ENCODE peak calls at places on chromosome 20, in nine cellular contexts. L, E, W, C, G, Q, K, U and T are unnamed samples. For H3K4me1, the result is how much of the 10 kb centered on the place peaks cover.

GRCh38 chr20:50136822-50137599 is 16.5 kb downstream of the PEDS1 start:
- DNase-seq in C (no peak), K (no peak), W (no peak), L (peak), G (no peak), Q (no peak), E (no peak), U (no peak), T (peak)

GRCh38 chr20:42258568-42258967 is 640.4 kb upstream of the CHD6 start:
- DNase-seq in Q (no peak), W (no peak), K (no peak), G (no peak), U (no peak), E (no peak), C (no peak), L (no peak), T (no peak)

GRCh38 chr20:57398231-57398821 is 7.1 kb downstream of the RBM38 start:
- DNase-seq in Q (peak), C (peak), E (peak), K (no peak), G (no peak), U (no peak), W (no peak), L (no peak), T (no peak)

GRCh38 chr20:20824924-20825584 is 112.6 kb upstream of the RALGAPA2 start:
- DNase-seq in U (peak), K (peak), Q (peak), E (no peak), W (no peak), C (peak), L (peak), G (no peak), T (peak)

GRCh38 chr20:52015155-52015554 is 176.4 kb downstream of the ZFP64 start:
- DNase-seq in L (no peak), Q (no peak), U (no peak), W (no peak), E (no peak), K (no peak), G (no peak), C (no peak), T (no peak)

GRCh38 chr20:53806683-53807401 is 213.2 kb upstream of the ZNF217 start:
- DNase-seq in K (no peak), W (no peak), Q (no peak), C (no peak), U (no peak), E (no peak), L (no peak), G (no peak), T (no peak)

GRCh38 chr20:1827974-1828785 is 67.0 kb upstream of the SIRPA start:
- DNase-seq in W (peak), U (peak), G (no peak), K (no peak), E (no peak), Q (no peak), L (peak), C (no peak), T (no peak)

GRCh38 chr20:20823469-20823868 is 111.0 kb upstream of the RALGAPA2 start:
- DNase-seq in W (no peak), L (no peak), U (no peak), C (no peak), Q (no peak), E (no peak), K (no peak), G (no peak), T (no peak)

GRCh38 chr20:40706977-40707582 is 18.0 kb upstream of the MAFB start:
- DNase-seq in K (no peak), W (peak), U (peak), C (peak), Q (no peak), E (no peak), L (peak), G (no peak), T (no peak)

GRCh38 chr20:51119914-51120313 is 97.0 kb upstream of the KCNG1 start:
- DNase-seq in L (no peak), E (no peak), W (no peak), U (no peak), Q (no peak), K (no peak), G (no peak), C (no peak), T (no peak)

GRCh38 chr20:61252601-61253263 is 671 bp downstream of the CDH4 start:
- DNase-seq in L (peak), E (no peak), Q (no peak), G (no peak), C (no peak), K (no peak), U (peak), W (no peak), T (no peak)

GRCh38 chr20:50710492-50711063 is 19.2 kb upstream of the RIPOR3 start:
- DNase-seq in G (no peak), C (no peak), W (no peak), L (peak), K (no peak), Q (no peak), U (no peak), E (no peak), T (no peak)

GRCh38 chr20:51800769-51801219 is 1.5 kb downstream of the SALL4 start:
- DNase-seq in L (peak), U (peak), C (peak), K (no peak), G (no peak), W (no peak), Q (no peak), E (no peak), T (peak)

GRCh38 chr20:10436053-10436699 is 1.1 kb downstream of the SLX4IP start:
- DNase-seq in E (no peak), C (no peak), W (no peak), G (no peak), U (no peak), L (no peak), K (no peak), Q (peak), T (no peak)

GRCh38 chr20:14117768-14118167 is 122.5 kb downstream of the MACROD2 start:
- DNase-seq in L (peak), Q (no peak), E (no peak), G (no peak), W (no peak), C (no peak), U (no peak), K (no peak), T (no peak)

GRCh38 chr20:3430376-3431069 is 23.1 kb upstream of the DNAAF9 start:
- DNase-seq in K (peak), L (no peak), W (no peak), G (no peak), Q (no peak), E (no peak), C (no peak), U (no peak), T (no peak)

GRCh38 chr20:53050338-53050737 is 78.2 kb downstream of the TSHZ2 start:
- DNase-seq in K (no peak), G (no peak), W (no peak), E (no peak), Q (no peak), L (peak), C (no peak), U (no peak), T (no peak)

GRCh38 chr20:51768759-51769517 is 748 bp upstream of the ATP9A start:
- DNase-seq in W (no peak), L (peak), K (no peak), U (no peak), C (no peak), E (no peak), Q (peak), G (no peak), T (no peak)

GRCh38 chr20:63968928-63969760 is 586 bp downstream of the ZNF512B start:
- DNase-seq in C (no peak), K (no peak), E (peak), Q (peak), U (no peak), L (peak), G (no peak), W (no peak), T (no peak)

GRCh38 chr20:24382330-24382729 is 87.1 kb upstream of the SYNDIG1 start:
- DNase-seq in G (no peak), U (no peak), Q (no peak), K (peak), C (no peak), E (no peak), W (no peak), L (no peak), T (no peak)

GRCh38 chr20:61414455-61414991 is 162.5 kb downstream of the CDH4 start:
- DNase-seq in W (no peak), C (no peak), L (no peak), K (no peak), Q (no peak), U (no peak), G (no peak), E (no peak), T (no peak)

GRCh38 chr20:58515240-58516212 is at the start of gene APCDD1L:
- DNase-seq in E (no peak), L (peak), C (no peak), W (no peak), G (no peak), Q (no peak), K (no peak), U (no peak), T (peak)

GRCh38 chr20:33674294-33675126 is at the start of gene NECAB3:
- DNase-seq in E (peak), U (peak), K (peak), C (peak), L (peak), G (peak), W (no peak), Q (peak), T (peak)

GRCh38 chr20:63782051-63782471 is 42.5 kb downstream of the SLC2A4RG start:
- DNase-seq in K (no peak), Q (no peak), E (peak), W (peak), C (no peak), L (no peak), G (no peak), U (no peak), T (no peak)

GRCh38 chr20:10806539-10806938 is 132.7 kb upstream of the JAG1 start:
- DNase-seq in E (no peak), U (no peak), G (no peak), Q (no peak), W (no peak), L (no peak), K (no peak), C (no peak), T (no peak)

GRCh38 chr20:37845261-37845681 is 57.7 kb upstream of the VSTM2L start:
- DNase-seq in E (no peak), G (no peak), K (no peak), C (no peak), Q (no peak), L (no peak), W (no peak), U (no peak), T (no peak)

GRCh38 chr20:58638467-58639181 is 12.5 kb upstream of the STX16 start:
- DNase-seq in W (no peak), G (no peak), L (no peak), C (no peak), Q (no peak), U (no peak), K (peak), E (peak), T (no peak)

GRCh38 chr20:20992274-20992673 is 113.9 kb downstream of the LINC00237 start:
- DNase-seq in L (no peak), E (no peak), W (no peak), Q (no peak), G (no peak), U (no peak), C (no peak), K (no peak), T (no peak)

GRCh38 chr20:32907886-32908285 is 49.2 kb downstream of the EFCAB8 start:
- DNase-seq in E (peak), G (no peak), Q (no peak), L (no peak), W (no peak), U (no peak), K (no peak), C (no peak), T (no peak)

GRCh38 chr20:24081077-24081476 is 92.5 kb upstream of the GGTLC1 start:
- DNase-seq in W (no peak), L (no peak), Q (no peak), K (no peak), U (no peak), G (no peak), C (no peak), E (no peak), T (no peak)

GRCh38 chr20:25197173-25197869 is 1.8 kb downstream of the ENTPD6 start:
- DNase-seq in W (no peak), K (no peak), C (no peak), U (no peak), E (peak), Q (no peak), G (no peak), L (no peak), T (no peak)

GRCh38 chr20:40494238-40494637 is 194.8 kb downstream of the MAFB start:
- DNase-seq in U (no peak), L (no peak), E (no peak), C (peak), G (no peak), K (no peak), Q (no peak), W (no peak), T (no peak)

GRCh38 chr20:50646483-50646996 is 44.8 kb downstream of the RIPOR3 start:
- DNase-seq in G (no peak), K (no peak), Q (no peak), C (no peak), E (no peak), U (peak), L (peak), W (no peak), T (no peak)

GRCh38 chr20:22924036-22924737 is 110.9 kb upstream of the SSTR4 start:
- DNase-seq in L (peak), K (no peak), Q (peak), U (no peak), G (no peak), C (no peak), W (no peak), E (no peak), T (no peak)

GRCh38 chr20:38504368-38505090 is 31.9 kb downstream of the RALGAPB start:
- DNase-seq in E (no peak), Q (no peak), L (no peak), K (no peak), C (no peak), G (no peak), U (no peak), W (no peak), T (no peak)

GRCh38 chr20:24993337-24994185 is 1.0 kb upstream of the APMAP start:
- DNase-seq in W (no peak), L (peak), E (no peak), G (peak), Q (no peak), U (peak), K (peak), C (no peak), T (peak)

GRCh38 chr20:53639128-53639527 is 45.5 kb upstream of the ZNF217 start:
- DNase-seq in K (no peak), W (no peak), C (no peak), E (no peak), U (no peak), L (no peak), G (no peak), Q (no peak), T (no peak)

DNA sequence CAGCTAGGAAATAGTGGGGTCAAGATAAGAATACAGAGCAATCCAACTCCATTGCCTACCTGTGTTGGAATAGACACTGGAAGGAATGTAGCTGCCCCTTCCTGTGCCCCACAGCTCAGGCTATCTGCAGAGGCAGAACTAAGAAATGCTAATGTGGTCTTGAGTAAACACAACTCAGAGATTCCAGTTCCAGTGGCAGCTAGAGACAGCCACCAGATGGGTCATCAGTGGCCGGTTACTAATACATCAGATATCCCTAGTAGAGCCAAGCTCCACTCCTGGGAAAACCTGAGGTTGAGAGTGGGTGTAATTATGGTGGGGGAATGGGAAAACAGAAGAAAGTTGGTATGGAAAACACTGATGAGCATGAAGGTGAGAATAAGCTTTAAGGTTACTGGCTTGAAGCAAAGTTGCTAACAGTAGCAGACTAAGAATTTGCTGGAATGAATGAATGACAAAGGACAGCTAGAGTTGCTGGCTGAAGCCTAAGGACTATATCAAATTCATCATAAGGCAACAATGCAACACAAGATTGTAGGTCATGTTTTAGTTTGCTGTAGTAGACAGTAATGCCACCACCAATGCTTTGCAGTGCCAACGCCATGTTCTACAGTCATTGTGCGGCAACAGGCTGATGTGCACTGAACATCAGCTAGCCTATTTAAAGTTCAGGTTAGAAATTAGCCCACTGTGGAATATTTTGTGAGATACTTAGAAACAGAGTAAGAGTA is 28.3 kb upstream of the FAM83C start:
- DNase-seq in C (no peak), L (peak), K (no peak), Q (no peak), U (peak), G (no peak), W (peak), E (no peak), T (peak)
- H3K4me1 ChIP-seq in C (under half), L (half or more), K (under half), Q (under half), U (under half), G (under half), W (under half), E (under half), T (under half)

GRCh38 chr20:45832619-45833018 is 980 bp upstream of the SNX21 start:
- DNase-seq in C (no peak), G (no peak), U (no peak), Q (no peak), L (no peak), K (no peak), E (no peak), W (no peak), T (no peak)

GRCh38 chr20:45826381-45827019 is 612 bp downstream of the TNNC2 start:
- DNase-seq in Q (peak), C (peak), L (peak), K (peak), U (no peak), G (no peak), W (no peak), E (no peak), T (no peak)

GRCh38 chr20:45827712-45828111 is 600 bp upstream of the TNNC2 start:
- DNase-seq in G (no peak), W (no peak), K (no peak), L (no peak), U (no peak), Q (no peak), C (no peak), E (no peak), T (no peak)

GRCh38 chr20:45827030-45827652 is at the start of gene TNNC2:
- DNase-seq in U (no peak), W (no peak), G (no peak), C (no peak), Q (no peak), E (no peak), L (no peak), K (no peak), T (no peak)

GRCh38 chr20:45828589-45828988 is 1.5 kb upstream of the TNNC2 start:
- DNase-seq in K (peak), L (peak), U (no peak), G (no peak), C (no peak), E (no peak), Q (peak), W (no peak), T (no peak)
- H3K27ac ChIP-seq in K (peak), L (no peak), U (no peak), G (peak), C (no peak), E (no peak), Q (peak), W (no peak), T (no peak)

GRCh38 chr20:36471885-36472642 is 69.3 kb upstream of the MYL9 start:
- DNase-seq in W (no peak), E (no peak), K (no peak), Q (no peak), C (no peak), G (no peak), L (no peak), U (no peak), T (no peak)

GRCh38 chr20:36468149-36469000 is 72.9 kb upstream of the MYL9 start:
- DNase-seq in K (peak), U (peak), L (no peak), C (no peak), W (no peak), E (no peak), Q (no peak), G (no peak), T (no peak)

GRCh38 chr20:36470482-36471062 is 70.7 kb upstream of the MYL9 start:
- DNase-seq in L (no peak), U (no peak), G (no peak), W (no peak), C (no peak), E (no peak), Q (no peak), K (no peak), T (no peak)

GRCh38 chr20:36467076-36467999 is 74.0 kb upstream of the MYL9 start:
- DNase-seq in Q (peak), W (no peak), K (no peak), E (peak), G (no peak), L (peak), U (peak), C (no peak), T (no peak)

GRCh38 chr20:36469973-36470372 is 71.3 kb upstream of the MYL9 start:
- DNase-seq in L (no peak), E (no peak), C (no peak), W (no peak), G (no peak), Q (no peak), U (no peak), K (no peak), T (no peak)
- H3K4me1 ChIP-seq in L (half or more), E (half or more), C (half or more), W (half or more), G (half or more), Q (under half), U (half or more), K (under half), T (half or more)

DNA sequence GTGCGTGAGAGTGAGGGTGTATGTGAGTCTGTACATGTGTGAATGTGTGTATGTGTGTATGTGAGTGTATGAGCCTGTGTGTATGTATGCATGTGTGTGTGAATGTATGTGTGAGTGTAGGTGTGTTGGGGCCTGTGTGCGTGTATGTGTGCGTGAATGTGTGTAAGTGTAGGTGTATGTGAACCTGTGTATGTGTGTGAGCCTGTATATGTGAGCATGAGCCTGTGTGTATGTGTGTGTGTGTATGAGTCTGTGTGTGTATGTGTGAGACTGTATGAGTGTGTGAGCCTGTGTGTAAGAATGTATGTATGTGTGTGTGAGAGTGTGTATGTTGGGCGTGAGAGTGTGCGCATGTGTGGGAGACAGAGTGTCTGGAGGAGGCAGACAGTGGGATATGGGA is 15.8 kb upstream of the SULF2 start:
- DNase-seq in E (no peak), G (no peak), U (no peak), Q (no peak), K (no peak), L (no peak), W (no peak), C (no peak), T (no peak)
- H3K27ac ChIP-seq in E (no peak), G (no peak), U (no peak), Q (no peak), K (no peak), L (no peak), W (no peak), C (no peak), T (no peak)

GRCh38 chr20:44204156-44204831 is 6.3 kb downstream of the OSER1 start:
- DNase-seq in Q (no peak), W (peak), U (peak), C (no peak), G (no peak), E (no peak), L (peak), K (no peak), T (peak)
- H3K4me1 ChIP-seq in Q (under half), W (under half), U (half or more), C (under half), G (half or more), E (under half), L (half or more), K (under half), T (half or more)

DNA sequence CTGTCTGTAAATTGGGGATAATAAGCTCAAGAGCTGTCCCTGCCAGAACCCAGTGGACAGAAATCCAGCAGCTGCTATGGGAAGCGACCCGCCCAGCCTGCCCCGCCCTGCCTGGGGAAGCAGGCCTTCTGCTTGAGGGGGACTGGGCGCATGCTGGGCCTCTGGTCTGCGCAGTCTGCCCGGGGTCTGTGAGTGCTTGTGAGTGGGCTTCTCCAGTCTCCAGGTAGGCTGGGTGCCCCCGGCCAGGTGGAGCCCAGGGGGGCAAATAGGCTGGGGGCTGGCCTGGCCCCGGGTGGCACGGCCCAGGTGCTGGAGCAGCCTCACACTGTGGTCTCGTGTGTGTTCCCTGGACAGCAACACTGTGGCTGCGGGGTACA is 657 bp upstream of the RBBP8NL start:
- DNase-seq in W (no peak), Q (no peak), U (no peak), K (no peak), G (no peak), E (no peak), L (no peak), C (no peak), T (no peak)
- H3K27ac ChIP-seq in W (peak), Q (no peak), U (no peak), K (no peak), G (peak), E (no peak), L (no peak), C (peak), T (no peak)